ENCODE peak calls at places on chromosomes 13 and 19, in four cellular contexts. Z is HAP-1, P is DND-41, V is transverse colon. T is an unnamed sample.

GRCh38 chr19:33784432-33784831 is 12.2 kb upstream of the KCTD15 start:
- DNase-seq in Z (no peak), P (no peak), V (no peak), T (no peak)

GRCh38 chr19:57227461-57227860 is 3.4 kb upstream of the AURKC start:
- DNase-seq in Z (no peak), P (no peak), V (no peak), T (no peak)

GRCh38 chr19:55082023-55082851 is 6.6 kb downstream of the EPS8L1 start:
- DNase-seq in Z (peak), P (no peak), V (no peak), T (peak)

GRCh38 chr19:8340341-8341096 is 2.5 kb downstream of the KANK3 start:
- DNase-seq in Z (no peak), P (no peak), V (peak), T (no peak)

GRCh38 chr19:53908106-53908932 is 759 bp upstream of the CACNG7 start:
- DNase-seq in Z (peak), P (no peak), V (no peak), T (peak)

GRCh38 chr13:24650157-24650556 is 30.1 kb upstream of the ATP12A start:
- DNase-seq in Z (no peak), P (no peak), V (no peak), T (no peak)

GRCh38 chr13:94712287-94712811 is at the start of gene SOX21:
- DNase-seq in Z (peak), P (no peak), V (no peak), T (no peak)

GRCh38 chr19:57406516-57407123 is 4.3 kb upstream of the ZNF17 start:
- DNase-seq in Z (peak), P (peak), V (peak), T (peak)

GRCh38 chr13:41401371-41401770 is 56.0 kb upstream of the RGCC start:
- DNase-seq in Z (no peak), P (no peak), V (no peak), T (no peak)

GRCh38 chr13:19845758-19846157 is 17.7 kb downstream of the ZMYM5 start:
- DNase-seq in Z (peak), P (no peak), V (no peak), T (no peak)

GRCh38 chr19:8506402-8506957 is 4.0 kb upstream of the PRAM1 start:
- DNase-seq in Z (no peak), P (no peak), V (no peak), T (no peak)

GRCh38 chr13:28489975-28490550 is 4.9 kb downstream of the FLT1 start:
- DNase-seq in Z (no peak), P (no peak), V (no peak), T (no peak)

GRCh38 chr13:70889163-70889562 is 780.9 kb upstream of the KLHL1 start:
- DNase-seq in Z (no peak), P (no peak), V (no peak), T (no peak)

GRCh38 chr19:13803038-13803437 is 7.8 kb downstream of the ZSWIM4 start:
- DNase-seq in Z (no peak), P (no peak), V (no peak), T (no peak)

GRCh38 chr19:43101950-43102349 is 19.4 kb upstream of the PSG2 start:
- DNase-seq in Z (no peak), P (no peak), V (no peak), T (no peak)

GRCh38 chr13:55244991-55245644 is 1895.6 kb upstream of the PRR20A start:
- DNase-seq in Z (peak), P (no peak), V (no peak), T (no peak)

GRCh38 chr19:14430712-14431111 is 2.4 kb upstream of the PKN1 start:
- DNase-seq in Z (no peak), P (no peak), V (no peak), T (no peak)

GRCh38 chr19:13995878-13996765 is 10.0 kb downstream of the RFX1 start:
- DNase-seq in Z (no peak), P (no peak), V (no peak), T (no peak)

GRCh38 chr13:24564881-24565280 is 52.3 kb upstream of the PARP4 start:
- DNase-seq in Z (no peak), P (no peak), V (no peak), T (no peak)

GRCh38 chr13:106919093-106919492 is 351.2 kb upstream of the ARGLU1 start:
- DNase-seq in Z (no peak), P (no peak), V (no peak), T (no peak)
- H3K4me3 ChIP-seq in Z (no peak), P (no peak), V (no peak), T (no peak)

DNA sequence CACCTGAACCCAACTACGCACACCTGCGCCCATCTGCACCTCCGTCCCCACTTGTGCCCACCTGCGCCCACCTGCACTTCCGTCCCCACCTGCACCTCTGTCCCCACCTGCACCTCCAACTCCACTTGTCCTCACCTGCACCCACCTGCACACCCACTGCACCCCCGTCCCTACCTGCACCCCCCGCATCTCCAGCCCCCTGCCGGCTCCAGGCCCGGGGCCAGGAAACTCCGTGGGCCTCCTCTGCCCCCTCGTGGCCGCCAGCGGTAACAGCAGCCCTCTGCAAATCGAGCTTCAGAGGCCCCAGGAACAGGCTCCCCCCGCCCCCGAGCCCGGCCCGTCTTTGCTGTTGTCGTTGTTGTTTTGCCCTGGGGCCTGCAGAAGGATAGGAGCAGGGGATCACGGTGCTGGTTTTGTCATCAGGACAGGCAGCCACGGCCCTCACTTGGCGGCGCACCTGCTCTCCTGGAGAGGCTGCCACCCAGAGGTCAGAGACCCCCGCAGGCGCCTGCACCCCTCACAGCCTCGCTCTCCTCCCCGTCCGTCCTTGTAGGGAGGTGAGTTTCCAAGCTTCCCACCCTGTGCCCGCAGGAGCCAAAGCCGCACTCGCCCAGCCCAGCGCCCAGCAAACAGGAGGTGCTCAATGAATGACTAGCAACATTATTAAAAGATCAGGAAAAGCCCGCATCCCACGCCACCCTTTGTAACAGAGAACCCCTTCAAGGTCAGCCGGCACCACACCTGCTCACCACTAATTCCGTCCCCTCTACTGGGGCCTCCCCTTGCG is 65.4 kb downstream of the GNG7 start:
- DNase-seq in Z (peak), P (peak), V (peak), T (peak)
- H3K4me3 ChIP-seq in Z (no peak), P (no peak), V (no peak), T (no peak)

DNA sequence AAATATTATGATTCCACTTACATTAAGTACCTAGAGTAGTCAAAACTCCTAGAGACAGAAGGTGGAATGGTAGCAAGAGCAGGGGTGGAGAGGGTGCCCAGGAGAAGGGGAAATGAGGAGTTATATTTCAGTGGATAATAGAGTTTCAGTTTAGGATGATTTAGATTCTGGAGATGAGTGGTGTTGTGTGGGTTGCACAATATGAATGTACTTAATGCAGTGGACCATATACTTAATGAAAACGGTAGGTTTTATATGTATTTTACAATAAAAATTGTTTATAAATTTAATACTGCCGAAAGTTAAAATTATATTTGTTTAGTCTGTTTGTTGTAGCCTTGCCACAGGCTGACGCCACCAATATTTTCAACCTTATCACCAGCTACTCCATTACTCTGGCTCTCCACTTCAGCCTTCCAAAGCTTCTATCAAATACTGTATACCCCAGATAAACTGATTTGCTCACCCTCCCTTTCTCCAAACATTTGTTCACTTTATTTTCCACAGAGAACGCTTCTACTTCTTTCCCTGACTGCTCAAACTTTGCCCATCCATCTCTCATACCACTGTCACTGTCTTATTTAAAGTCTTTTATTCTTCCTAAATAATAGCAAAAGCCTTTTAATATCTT is 1.4 kb upstream of the RBM26 start:
- DNase-seq in Z (no peak), P (no peak), V (no peak), T (no peak)
- H3K4me3 ChIP-seq in Z (peak), P (peak), V (peak), T (peak)

GRCh38 chr19:49436381-49437017 is 4.8 kb downstream of the SLC17A7 start:
- DNase-seq in Z (peak), P (peak), V (no peak), T (peak)
- H3K4me3 ChIP-seq in Z (no peak), P (no peak), V (no peak), T (no peak)

GRCh38 chr19:10293637-10294367 is 4.0 kb downstream of the ICAM5 start:
- DNase-seq in Z (no peak), P (no peak), V (no peak), T (no peak)

GRCh38 chr19:10295847-10296591 is 6.3 kb downstream of the ICAM5 start:
- DNase-seq in Z (no peak), P (no peak), V (no peak), T (no peak)

GRCh38 chr19:10292789-10293636 is 3.3 kb downstream of the ICAM5 start:
- DNase-seq in Z (no peak), P (no peak), V (peak), T (no peak)

GRCh38 chr19:10294368-10294697 is 4.6 kb downstream of the ICAM5 start:
- DNase-seq in Z (no peak), P (no peak), V (peak), T (no peak)

GRCh38 chr19:10295305-10295846 is 5.6 kb downstream of the ICAM5 start:
- DNase-seq in Z (no peak), P (no peak), V (peak), T (peak)
- H3K4me3 ChIP-seq in Z (no peak), P (no peak), V (peak), T (peak)

GRCh38 chr19:18291019-18291524 is 9.7 kb upstream of the JUND start:
- DNase-seq in Z (no peak), P (peak), V (no peak), T (peak)
- H3K4me3 ChIP-seq in Z (peak), P (no peak), V (peak), T (no peak)

GRCh38 chr19:30669329-30670010 is 297.3 kb downstream of the ZNF536 start:
- DNase-seq in Z (peak), P (peak), V (peak), T (no peak)
- H3K4me3 ChIP-seq in Z (no peak), P (no peak), V (no peak), T (no peak)

GRCh38 chr19:1906985-1907562 is 1.9 kb downstream of the ADAT3 start:
- DNase-seq in Z (no peak), P (no peak), V (no peak), T (no peak)

GRCh38 chr19:1905863-1906375 is 720 bp downstream of the ADAT3 start:
- DNase-seq in Z (no peak), P (no peak), V (no peak), T (no peak)

GRCh38 chr19:1901940-1902404 is 3.2 kb upstream of the ADAT3 start:
- DNase-seq in Z (no peak), P (no peak), V (peak), T (no peak)

GRCh38 chr19:1905071-1905862 is at the start of the genes ADAT3 and SCAMP4:
- DNase-seq in Z (peak), P (peak), V (peak), T (peak)

DNA sequence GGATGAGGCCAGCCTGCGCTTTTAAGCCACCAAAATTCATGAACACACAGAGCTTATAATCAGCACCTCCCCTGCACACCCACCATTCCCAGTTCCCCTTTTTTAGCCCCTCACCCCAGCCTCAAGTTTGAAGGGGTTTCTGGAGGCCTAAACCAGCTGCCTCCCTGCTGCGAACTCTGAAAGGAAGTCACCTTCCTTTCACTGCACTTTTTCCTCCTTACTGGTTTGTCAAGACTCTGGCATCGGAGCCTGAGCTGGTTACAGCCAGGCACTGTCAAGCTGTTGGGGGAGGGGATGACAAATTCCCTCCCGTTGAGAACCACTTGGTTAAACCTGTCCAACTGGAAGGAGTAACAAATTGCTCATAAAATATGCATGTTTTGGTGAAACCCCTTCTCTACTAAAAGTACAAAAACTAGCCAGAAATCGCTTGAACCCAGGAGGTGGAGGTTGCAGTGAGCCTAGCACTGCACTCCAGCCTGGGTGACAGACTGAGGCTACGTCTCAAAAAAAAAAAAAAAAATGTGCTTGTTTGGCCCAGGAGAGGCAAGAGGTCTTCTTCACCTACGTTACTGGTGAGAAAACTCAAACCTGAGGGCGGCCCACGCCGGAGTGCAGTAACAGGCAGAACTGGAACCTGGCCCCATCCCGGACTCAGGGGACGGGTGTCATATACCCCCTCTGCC is 671 bp upstream of the ADAT3 start:
- DNase-seq in Z (no peak), P (no peak), V (peak), T (no peak)
- H3K4me3 ChIP-seq in Z (peak), P (no peak), V (peak), T (no peak)

T was measured in CD4-positive, CD25-positive, alpha-beta regulatory T cell.